ENCODE peak calls at places on chromosomes 2 and 18, in six cellular contexts. One of them, this sample, is unnamed.

GRCh38 chr2:177721815-177722552 is 329.4 kb downstream of the AGPS start:
- DNase-seq in dorsolateral prefrontal cortex: no peak
- DNase-seq in Caco-2: no peak
- DNase-seq in HFF-Myc: no peak
- DNase-seq in psoas muscle: no peak
- DNase-seq in GM20000: no peak
- DNase-seq in this sample: no peak

GRCh38 chr2:174259981-174260380 is 11.6 kb upstream of the OLA1 start:
- DNase-seq in HFF-Myc: peak; percentile 31
- DNase-seq in psoas muscle: no peak
- DNase-seq in Caco-2: no peak
- DNase-seq in dorsolateral prefrontal cortex: no peak
- DNase-seq in GM20000: no peak
- DNase-seq in this sample: no peak

GRCh38 chr18:54269924-54270844 is 867 bp downstream of the POLI start:
- DNase-seq in GM20000: peak; percentile 34
- DNase-seq in psoas muscle: no peak
- DNase-seq in dorsolateral prefrontal cortex: peak; percentile 52
- DNase-seq in Caco-2: no peak
- DNase-seq in HFF-Myc: peak; percentile 20
- DNase-seq in this sample: peak; percentile 82

GRCh38 chr2:8315766-8316165 is 366.1 kb upstream of the ID2 start:
- DNase-seq in HFF-Myc: no peak
- DNase-seq in GM20000: no peak
- DNase-seq in dorsolateral prefrontal cortex: no peak
- DNase-seq in Caco-2: no peak
- DNase-seq in psoas muscle: no peak
- DNase-seq in this sample: no peak

GRCh38 chr2:120758181-120759048 is 22.7 kb downstream of the GLI2 start:
- DNase-seq in psoas muscle: peak; percentile 69
- DNase-seq in Caco-2: peak; percentile 43
- DNase-seq in dorsolateral prefrontal cortex: peak; percentile 57
- DNase-seq in GM20000: no peak
- DNase-seq in HFF-Myc: no peak
- DNase-seq in this sample: no peak

GRCh38 chr2:33011941-33012340 is 65.2 kb downstream of the LTBP1 start:
- DNase-seq in psoas muscle: no peak
- DNase-seq in Caco-2: no peak
- DNase-seq in dorsolateral prefrontal cortex: no peak
- DNase-seq in HFF-Myc: no peak
- DNase-seq in GM20000: no peak
- DNase-seq in this sample: no peak

GRCh38 chr2:152584301-152584700 is 133.0 kb downstream of the PRPF40A start:
- DNase-seq in psoas muscle: no peak
- DNase-seq in HFF-Myc: no peak
- DNase-seq in Caco-2: no peak
- DNase-seq in dorsolateral prefrontal cortex: no peak
- DNase-seq in GM20000: no peak
- DNase-seq in this sample: no peak

GRCh38 chr2:106996136-106996769 is 110.3 kb upstream of the ST6GAL2 start:
- DNase-seq in dorsolateral prefrontal cortex: no peak
- DNase-seq in Caco-2: no peak
- DNase-seq in HFF-Myc: no peak
- DNase-seq in psoas muscle: no peak
- DNase-seq in GM20000: no peak
- DNase-seq in this sample: no peak

GRCh38 chr2:96887419-96888081 is 17.7 kb upstream of the SEMA4C start:
- DNase-seq in GM20000: no peak
- DNase-seq in dorsolateral prefrontal cortex: peak; percentile 69
- DNase-seq in psoas muscle: no peak
- DNase-seq in Caco-2: no peak
- DNase-seq in HFF-Myc: no peak
- DNase-seq in this sample: no peak

GRCh38 chr2:60551241-60552095 is 2.0 kb downstream of the BCL11A start:
- DNase-seq in GM20000: peak; percentile 29
- DNase-seq in HFF-Myc: no peak
- DNase-seq in Caco-2: no peak
- DNase-seq in dorsolateral prefrontal cortex: no peak
- DNase-seq in psoas muscle: no peak
- DNase-seq in this sample: peak; percentile 23

GRCh38 chr18:57797209-57797651 is 5.9 kb downstream of the ATP8B1 start:
- DNase-seq in GM20000: no peak
- DNase-seq in HFF-Myc: no peak
- DNase-seq in dorsolateral prefrontal cortex: no peak
- DNase-seq in Caco-2: peak; percentile 75
- DNase-seq in psoas muscle: no peak
- DNase-seq in this sample: peak; percentile 17

GRCh38 chr2:27369471-27370025 is 590 bp downstream of the EIF2B4 start:
- DNase-seq in Caco-2: peak; percentile 59
- DNase-seq in psoas muscle: peak; percentile 71
- DNase-seq in GM20000: no peak
- DNase-seq in HFF-Myc: no peak
- DNase-seq in dorsolateral prefrontal cortex: peak; percentile 61
- DNase-seq in this sample: no peak

GRCh38 chr2:217102941-217103340 is 243.1 kb upstream of the TNP1 start:
- DNase-seq in dorsolateral prefrontal cortex: no peak
- DNase-seq in psoas muscle: no peak
- DNase-seq in Caco-2: no peak
- DNase-seq in GM20000: no peak
- DNase-seq in HFF-Myc: no peak
- DNase-seq in this sample: no peak

GRCh38 chr18:54260376-54261072 is 8.8 kb upstream of the POLI start:
- DNase-seq in dorsolateral prefrontal cortex: no peak
- DNase-seq in HFF-Myc: no peak
- DNase-seq in psoas muscle: no peak
- DNase-seq in Caco-2: no peak
- DNase-seq in GM20000: peak; percentile 49
- DNase-seq in this sample: peak; percentile 72

GRCh38 chr2:46270384-46270783 is 26.8 kb upstream of the EPAS1 start:
- DNase-seq in GM20000: no peak
- DNase-seq in dorsolateral prefrontal cortex: no peak
- DNase-seq in Caco-2: no peak
- DNase-seq in HFF-Myc: no peak
- DNase-seq in psoas muscle: no peak
- DNase-seq in this sample: no peak

GRCh38 chr2:195092341-195092740 is 564.7 kb upstream of the SLC39A10 start:
- DNase-seq in psoas muscle: no peak
- DNase-seq in HFF-Myc: no peak
- DNase-seq in dorsolateral prefrontal cortex: no peak
- DNase-seq in GM20000: no peak
- DNase-seq in Caco-2: no peak
- DNase-seq in this sample: no peak

GRCh38 chr2:237291138-237291792 is 122.7 kb downstream of the COL6A3 start:
- DNase-seq in GM20000: no peak
- DNase-seq in HFF-Myc: peak; percentile 100
- DNase-seq in psoas muscle: peak; percentile 91
- DNase-seq in dorsolateral prefrontal cortex: peak; percentile 79
- DNase-seq in Caco-2: peak; percentile 52
- DNase-seq in this sample: peak; percentile 51

GRCh38 chr2:109331864-109332848 is 203.2 kb downstream of the SH3RF3 start:
- DNase-seq in dorsolateral prefrontal cortex: peak; percentile 92
- DNase-seq in psoas muscle: peak; percentile 85
- DNase-seq in Caco-2: no peak
- DNase-seq in GM20000: no peak
- DNase-seq in HFF-Myc: peak; percentile 82
- DNase-seq in this sample: peak; percentile 31

GRCh38 chr2:175687465-175687864 is 314.6 kb downstream of the LNPK start:
- DNase-seq in dorsolateral prefrontal cortex: no peak
- DNase-seq in Caco-2: no peak
- DNase-seq in HFF-Myc: no peak
- DNase-seq in GM20000: no peak
- DNase-seq in psoas muscle: no peak
- DNase-seq in this sample: no peak

GRCh38 chr2:240293126-240293864 is 142.2 kb upstream of the GPC1 start:
- DNase-seq in GM20000: no peak
- DNase-seq in psoas muscle: no peak
- DNase-seq in Caco-2: no peak
- DNase-seq in HFF-Myc: no peak
- DNase-seq in dorsolateral prefrontal cortex: no peak
- DNase-seq in this sample: no peak

GRCh38 chr2:103520547-103520946 is 758.7 kb downstream of the TMEM182 start:
- DNase-seq in GM20000: no peak
- DNase-seq in Caco-2: no peak
- DNase-seq in HFF-Myc: no peak
- DNase-seq in psoas muscle: no peak
- DNase-seq in dorsolateral prefrontal cortex: no peak
- DNase-seq in this sample: no peak

GRCh38 chr2:180925700-180926099 is 54.7 kb upstream of the UBE2E3 start:
- DNase-seq in GM20000: no peak
- DNase-seq in dorsolateral prefrontal cortex: no peak
- DNase-seq in HFF-Myc: no peak
- DNase-seq in psoas muscle: no peak
- DNase-seq in Caco-2: no peak
- DNase-seq in this sample: no peak

GRCh38 chr2:132670104-132670960 is at the start of gene LYPD1:
- DNase-seq in HFF-Myc: no peak
- DNase-seq in Caco-2: peak; percentile 55
- DNase-seq in psoas muscle: peak; percentile 13
- DNase-seq in dorsolateral prefrontal cortex: peak; percentile 51
- DNase-seq in GM20000: no peak
- DNase-seq in this sample: no peak

GRCh38 chr2:132667716-132668115 is 2.3 kb downstream of the LYPD1 start:
- DNase-seq in HFF-Myc: no peak
- DNase-seq in psoas muscle: no peak
- DNase-seq in GM20000: no peak
- DNase-seq in dorsolateral prefrontal cortex: no peak
- DNase-seq in Caco-2: no peak
- DNase-seq in this sample: no peak

GRCh38 chr2:132669854-132670103 is 226 bp downstream of the LYPD1 start:
- DNase-seq in Caco-2: peak; percentile 39
- DNase-seq in GM20000: no peak
- DNase-seq in dorsolateral prefrontal cortex: no peak
- DNase-seq in psoas muscle: no peak
- DNase-seq in HFF-Myc: no peak
- DNase-seq in this sample: no peak

GRCh38 chr2:132668986-132669853 is 785 bp downstream of the LYPD1 start:
- DNase-seq in HFF-Myc: no peak
- DNase-seq in psoas muscle: no peak
- DNase-seq in dorsolateral prefrontal cortex: peak; percentile 47
- DNase-seq in Caco-2: peak; percentile 37
- DNase-seq in GM20000: no peak
- DNase-seq in this sample: no peak

GRCh38 chr2:132668189-132668833 is 1.7 kb downstream of the LYPD1 start:
- DNase-seq in HFF-Myc: no peak
- DNase-seq in GM20000: no peak
- DNase-seq in dorsolateral prefrontal cortex: no peak
- DNase-seq in psoas muscle: no peak
- DNase-seq in Caco-2: peak; percentile 37
- DNase-seq in this sample: no peak
- TF ChIP-seq CTCF in HFF-Myc: no peak
- TF ChIP-seq CTCF in GM20000: no peak
- TF ChIP-seq CTCF in dorsolateral prefrontal cortex: peak; percentile 34
- TF ChIP-seq CTCF in psoas muscle: no peak
- TF ChIP-seq CTCF in Caco-2: peak; percentile 6
- TF ChIP-seq CTCF in this sample: no peak

DNA sequence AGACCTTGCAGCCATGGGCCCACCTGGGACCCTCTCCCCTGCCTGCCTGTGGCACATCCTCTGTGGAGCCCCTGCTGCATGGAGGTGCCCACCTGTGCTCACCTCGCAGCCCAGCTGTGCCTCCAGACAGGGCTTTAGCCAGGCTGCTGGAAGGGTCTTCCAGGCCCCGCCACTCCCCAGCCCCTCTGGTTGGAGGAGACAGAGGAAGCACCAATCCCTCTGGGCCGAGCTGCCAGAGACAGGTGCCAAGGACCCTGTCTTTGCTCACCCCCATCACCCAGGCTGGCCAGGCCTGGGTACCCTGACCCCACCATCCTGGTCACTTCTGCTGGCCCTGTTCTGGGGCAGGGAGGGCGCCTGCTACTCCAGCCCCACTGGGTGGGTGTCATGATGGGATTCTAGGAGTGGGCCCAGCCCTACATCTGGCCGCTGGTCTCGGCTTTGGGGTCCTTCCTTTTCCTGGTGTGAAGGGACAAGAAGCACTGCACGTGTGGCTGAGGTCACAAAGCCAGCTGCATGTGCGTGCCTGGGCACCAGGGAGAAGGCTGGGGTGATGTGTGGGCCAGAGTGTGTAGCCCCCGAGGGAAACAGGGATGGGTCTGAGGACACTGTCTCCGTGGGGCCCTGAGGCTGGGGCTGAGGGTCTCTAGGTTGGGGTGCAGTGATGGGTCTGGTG is 9.3 kb upstream of the NEU4 start:
- DNase-seq in HFF-Myc: no peak
- DNase-seq in Caco-2: peak; percentile 8
- DNase-seq in dorsolateral prefrontal cortex: no peak
- DNase-seq in GM20000: peak; percentile 13
- DNase-seq in psoas muscle: peak; percentile 3
- DNase-seq in this sample: no peak
- TF ChIP-seq CTCF in HFF-Myc: no peak
- TF ChIP-seq CTCF in Caco-2: no peak
- TF ChIP-seq CTCF in dorsolateral prefrontal cortex: no peak
- TF ChIP-seq CTCF in GM20000: no peak
- TF ChIP-seq CTCF in psoas muscle: no peak
- TF ChIP-seq CTCF in this sample: no peak

GRCh38 chr18:9321709-9322108 is 12.9 kb upstream of the TWSG1 start:
- DNase-seq in GM20000: no peak
- DNase-seq in psoas muscle: no peak
- DNase-seq in Caco-2: no peak
- DNase-seq in HFF-Myc: no peak
- DNase-seq in dorsolateral prefrontal cortex: no peak
- DNase-seq in this sample: no peak

GRCh38 chr18:9322730-9323129 is 11.8 kb upstream of the TWSG1 start:
- DNase-seq in psoas muscle: no peak
- DNase-seq in Caco-2: no peak
- DNase-seq in HFF-Myc: no peak
- DNase-seq in GM20000: no peak
- DNase-seq in dorsolateral prefrontal cortex: no peak
- DNase-seq in this sample: no peak

GRCh38 chr18:9321017-9321452 is 13.5 kb upstream of the TWSG1 start:
- DNase-seq in dorsolateral prefrontal cortex: no peak
- DNase-seq in Caco-2: no peak
- DNase-seq in HFF-Myc: peak; percentile 54
- DNase-seq in psoas muscle: no peak
- DNase-seq in GM20000: no peak
- DNase-seq in this sample: no peak

GRCh38 chr18:9323750-9324445 is 10.7 kb upstream of the TWSG1 start:
- DNase-seq in Caco-2: no peak
- DNase-seq in dorsolateral prefrontal cortex: no peak
- DNase-seq in GM20000: no peak
- DNase-seq in HFF-Myc: no peak
- DNase-seq in psoas muscle: no peak
- DNase-seq in this sample: no peak

GRCh38 chr18:9319333-9319732 is 15.2 kb upstream of the TWSG1 start:
- DNase-seq in psoas muscle: no peak
- DNase-seq in Caco-2: no peak
- DNase-seq in HFF-Myc: no peak
- DNase-seq in dorsolateral prefrontal cortex: no peak
- DNase-seq in GM20000: no peak
- DNase-seq in this sample: no peak
- TF ChIP-seq CTCF in psoas muscle: no peak
- TF ChIP-seq CTCF in Caco-2: no peak
- TF ChIP-seq CTCF in HFF-Myc: no peak
- TF ChIP-seq CTCF in dorsolateral prefrontal cortex: no peak
- TF ChIP-seq CTCF in GM20000: no peak
- TF ChIP-seq CTCF in this sample: no peak

DNA sequence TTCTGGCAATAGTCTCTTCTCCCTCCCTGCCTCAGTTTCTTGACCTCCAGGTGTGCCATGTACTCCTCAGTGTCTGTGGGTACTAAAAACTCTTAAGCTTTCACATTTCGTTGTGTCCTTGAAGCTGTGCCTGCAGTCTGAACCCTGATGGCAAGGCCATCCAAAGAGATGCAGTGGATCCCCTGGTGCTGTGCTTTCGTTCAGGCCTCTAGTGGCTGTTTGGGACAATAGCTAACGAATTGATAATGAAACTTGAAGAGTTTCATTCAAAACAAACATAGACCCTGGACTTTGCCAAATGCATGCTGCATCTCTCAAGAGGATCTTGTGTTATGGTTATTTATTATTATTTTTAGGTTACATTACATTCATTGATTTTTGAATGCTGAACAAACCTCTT is 523.1 kb upstream of the FSIP2 start:
- DNase-seq in GM20000: no peak
- DNase-seq in psoas muscle: no peak
- DNase-seq in Caco-2: no peak
- DNase-seq in HFF-Myc: no peak
- DNase-seq in dorsolateral prefrontal cortex: no peak
- DNase-seq in this sample: no peak
- TF ChIP-seq CTCF in GM20000: no peak
- TF ChIP-seq CTCF in psoas muscle: no peak
- TF ChIP-seq CTCF in Caco-2: no peak
- TF ChIP-seq CTCF in HFF-Myc: no peak
- TF ChIP-seq CTCF in dorsolateral prefrontal cortex: no peak
- TF ChIP-seq CTCF in this sample: no peak

This sample was measured in activated CD8-positive, alpha-beta T cell treated with anti-CD3 and anti-CD28 coated beads for 36 hours.